ENCODE peak calls at places on chromosomes 6 and 20, in six cellular contexts. E is CD8-positive, alpha-beta T cell; D is cardiac muscle cell; Y is left ventricle myocardium inferior; P is RWPE1; M is tibial nerve. Q is an unnamed sample.

GRCh38 chr6:151294561-151295101 is 54.9 kb downstream of the AKAP12 start:
- DNase-seq in E (no peak), D (no peak), Y (no peak), P (no peak), M (no peak), Q (no peak)

GRCh38 chr6:15504040-15504491 is 158.8 kb downstream of the DTNBP1 start:
- DNase-seq in E (no peak), D (peak), Y (peak), P (no peak), M (no peak), Q (no peak)

GRCh38 chr20:48921883-48922867 is 664 bp downstream of the ARFGEF2 start:
- DNase-seq in E (no peak), D (no peak), Y (peak), P (peak), M (no peak), Q (no peak)

GRCh38 chr20:21101453-21102251 is 4.5 kb downstream of the LINC00237 start:
- DNase-seq in E (peak), D (peak), Y (no peak), P (no peak), M (no peak), Q (no peak)

GRCh38 chr6:99294786-99295185 is 54.7 kb downstream of the FAXC start:
- DNase-seq in E (no peak), D (no peak), Y (no peak), P (no peak), M (no peak), Q (no peak)

GRCh38 chr6:110255356-110255755 is 75.1 kb downstream of the CDC40 start:
- DNase-seq in E (no peak), D (peak), Y (no peak), P (peak), M (no peak), Q (no peak)

GRCh38 chr20:17648782-17649730 is 33.0 kb downstream of the RRBP1 start:
- DNase-seq in E (peak), D (no peak), Y (no peak), P (peak), M (no peak), Q (no peak)

GRCh38 chr20:34331838-34332237 is 28.7 kb upstream of the AHCY start:
- DNase-seq in E (no peak), D (no peak), Y (no peak), P (no peak), M (no peak), Q (no peak)

GRCh38 chr6:74087898-74088297 is 391.9 kb downstream of the CD109 start:
- DNase-seq in E (no peak), D (peak), Y (no peak), P (no peak), M (no peak), Q (no peak)

GRCh38 chr6:6516643-6517042 is 71.9 kb upstream of the LY86 start:
- DNase-seq in E (no peak), D (no peak), Y (no peak), P (no peak), M (no peak), Q (no peak)

GRCh38 chr6:17584241-17584803 is 15.8 kb upstream of the FAM8A1 start:
- DNase-seq in E (no peak), D (peak), Y (no peak), P (peak), M (no peak), Q (no peak)

DNA sequence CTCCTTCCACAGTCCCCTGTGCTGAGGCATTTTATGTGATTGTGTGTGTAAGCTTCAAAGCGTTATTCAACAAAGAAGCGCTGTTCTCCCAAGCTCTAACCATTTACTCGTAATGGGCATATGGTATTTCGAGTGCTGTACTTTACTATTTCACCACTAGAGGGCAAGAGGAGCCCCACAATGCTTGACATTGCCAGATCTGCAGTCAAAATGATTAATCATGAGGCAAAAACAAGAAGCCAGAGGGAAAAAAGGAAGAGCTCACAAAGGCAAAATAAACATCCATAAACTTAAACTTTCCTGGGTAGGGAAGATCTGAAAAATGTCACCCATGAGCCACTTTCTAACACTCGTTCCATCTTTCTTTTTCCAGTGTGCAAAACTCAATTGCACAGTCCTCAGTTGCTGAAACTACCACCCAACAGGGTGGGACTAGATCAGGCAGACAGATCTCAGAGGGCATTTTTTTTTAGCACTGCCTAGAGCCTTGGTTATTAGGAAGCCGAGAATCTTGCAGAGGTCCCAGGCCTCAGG is 215.0 kb upstream of the PLCB4 start:
- DNase-seq in E (no peak), D (peak), Y (no peak), P (peak), M (no peak), Q (peak)
- H3K27ac ChIP-seq in E (no peak), D (peak), Y (peak), P (no peak), M (peak), Q (no peak)

DNA sequence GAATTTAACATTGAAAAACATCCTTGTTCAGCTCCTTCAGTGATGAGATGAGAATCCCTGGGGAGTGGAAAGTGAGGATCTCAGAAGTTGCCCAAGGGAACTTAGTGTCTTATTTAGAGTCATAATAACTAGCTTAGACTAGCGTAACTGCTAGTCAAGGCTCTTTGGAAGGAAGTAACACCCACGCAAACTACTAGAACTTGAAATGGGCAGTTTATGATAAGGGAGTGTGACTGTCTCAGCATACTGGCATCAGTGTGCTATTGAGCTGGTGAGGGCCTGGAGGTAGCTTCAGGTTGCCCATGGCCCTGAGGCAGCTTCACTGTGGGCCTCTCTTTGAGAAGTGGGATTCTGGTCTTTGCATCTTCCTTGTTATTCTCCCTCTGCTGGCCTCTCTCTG is 40.1 kb downstream of the SLX4IP start:
- DNase-seq in E (no peak), D (no peak), Y (no peak), P (no peak), M (no peak), Q (no peak)
- H3K27ac ChIP-seq in E (no peak), D (no peak), Y (peak), P (no peak), M (peak), Q (no peak)

DNA sequence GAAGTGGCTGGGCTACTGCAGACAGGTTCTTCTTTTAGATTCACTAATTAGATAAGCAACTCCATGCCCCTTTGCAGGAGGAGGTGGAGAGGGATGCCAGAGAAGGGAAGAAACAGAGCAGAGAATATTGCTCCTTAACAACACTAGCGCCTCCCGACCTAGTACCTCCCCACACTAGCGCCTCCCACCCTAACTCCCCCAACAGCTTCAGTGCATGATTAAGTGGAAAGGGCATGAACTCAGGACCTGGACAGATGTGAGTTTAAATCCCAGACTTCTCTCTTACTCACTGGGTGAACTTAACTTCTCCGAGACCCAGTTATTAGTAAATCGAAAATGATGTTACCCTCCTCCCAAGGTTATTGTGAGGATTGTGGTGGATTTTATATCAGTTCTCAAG is 25.7 kb downstream of the STX11 start:
- DNase-seq in E (no peak), D (no peak), Y (no peak), P (no peak), M (no peak), Q (no peak)
- H3K27ac ChIP-seq in E (no peak), D (no peak), Y (no peak), P (no peak), M (no peak), Q (no peak)

GRCh38 chr6:161067749-161068148 is 76.2 kb downstream of the MAP3K4 start:
- DNase-seq in E (no peak), D (no peak), Y (no peak), P (no peak), M (no peak), Q (no peak)
- H3K27ac ChIP-seq in E (no peak), D (no peak), Y (no peak), P (no peak), M (no peak), Q (no peak)

GRCh38 chr6:162727347-162728176 is at the start of the genes PACRG and PRKN:
- DNase-seq in E (peak), D (peak), Y (peak), P (peak), M (peak), Q (peak)
- H3K27ac ChIP-seq in E (peak), D (peak), Y (peak), P (peak), M (peak), Q (peak)

DNA sequence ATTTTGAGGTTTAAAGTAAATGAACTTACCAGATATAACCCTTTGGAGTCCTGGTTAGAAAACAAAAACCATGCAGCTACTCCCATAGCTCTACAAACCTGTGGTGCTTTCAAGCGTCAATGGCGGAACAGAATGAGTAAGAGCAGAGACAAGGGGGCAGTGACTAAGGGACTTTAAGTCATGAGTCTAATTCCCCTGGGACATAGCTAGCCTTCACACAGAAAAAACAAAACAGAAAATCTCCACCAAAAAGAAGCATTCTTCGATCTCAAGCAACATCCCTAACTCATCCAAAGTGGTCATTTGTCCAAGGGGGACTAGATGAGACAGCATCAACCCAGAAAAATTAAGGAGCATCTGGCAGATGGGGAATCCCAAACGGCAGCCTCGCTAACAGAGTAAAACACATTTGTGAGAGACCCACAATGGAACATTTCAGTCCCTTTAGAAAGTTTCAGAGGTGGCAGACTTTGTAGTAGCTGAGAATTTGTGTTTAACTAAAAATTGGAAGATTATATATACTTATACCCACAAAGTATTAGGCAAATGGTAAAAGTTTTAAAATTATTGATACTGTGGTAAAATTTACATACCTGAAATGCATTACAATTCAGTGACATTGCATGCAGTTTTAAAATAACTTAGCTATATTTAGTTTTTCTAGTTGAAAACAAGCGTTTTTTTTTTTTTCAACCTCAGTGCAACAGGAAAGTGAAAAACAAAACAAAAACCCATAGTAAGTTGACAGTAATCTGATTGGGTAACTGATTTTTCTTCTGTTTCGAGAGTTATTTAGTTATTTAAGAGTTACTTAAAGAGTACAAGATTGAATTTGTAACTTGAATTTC is 67.5 kb downstream of the KCNQ5 start:
- DNase-seq in E (no peak), D (no peak), Y (no peak), P (no peak), M (no peak), Q (no peak)
- H3K27ac ChIP-seq in E (no peak), D (no peak), Y (no peak), P (no peak), M (no peak), Q (no peak)